ENCODE peak calls at places on chromosomes 16 and 17, in seven cellular contexts. B is thoracic aorta, C is neural progenitor cell, N is progenitor cell of endocrine pancreas, U is astrocyte of the cerebellum, V is GM12865, T is lower leg skin. M is an unnamed sample.

GRCh38 chr16:79229371-79229770 is 371.2 kb downstream of the MAF start:
- DNase-seq in B (no peak), C (no peak), N (no peak), U (no peak), V (no peak), T (no peak), M (no peak)

GRCh38 chr16:15647615-15648014 is 2.4 kb upstream of the NDE1 start:
- DNase-seq in B (no peak), C (no peak), N (no peak), U (no peak), V (no peak), T (no peak), M (no peak)

GRCh38 chr17:44044092-44044491 is 22.4 kb downstream of the LSM12 start:
- DNase-seq in B (no peak), C (no peak), N (no peak), U (no peak), V (no peak), T (no peak), M (no peak)

GRCh38 chr17:49567871-49568694 is 7.6 kb upstream of the NXPH3 start:
- DNase-seq in B (peak), C (peak), N (peak), U (peak), V (peak), T (peak), M (peak)

GRCh38 chr17:50199651-50200446 is 1.6 kb downstream of the COL1A1 start:
- DNase-seq in B (peak), C (peak), N (peak), U (peak), V (peak), T (peak), M (peak)

GRCh38 chr17:34703533-34703932 is 124.2 kb downstream of the TMEM132E start:
- DNase-seq in B (no peak), C (peak), N (peak), U (peak), V (peak), T (peak), M (no peak)

GRCh38 chr17:80104956-80105375 is 3.6 kb downstream of the GAA start:
- DNase-seq in B (no peak), C (no peak), N (no peak), U (no peak), V (no peak), T (no peak), M (no peak)

GRCh38 chr17:62892870-62893338 is 73.1 kb upstream of the TANC2 start:
- DNase-seq in B (no peak), C (no peak), N (no peak), U (no peak), V (peak), T (no peak), M (no peak)

GRCh38 chr17:50177476-50177875 is 11.7 kb downstream of the SGCA start:
- DNase-seq in B (no peak), C (no peak), N (no peak), U (no peak), V (no peak), T (no peak), M (no peak)

GRCh38 chr16:81675662-81676535 is 103.2 kb upstream of the PLCG2 start:
- DNase-seq in B (no peak), C (no peak), N (no peak), U (no peak), V (no peak), T (no peak), M (no peak)

GRCh38 chr17:74545456-74546230 is at the start of gene CD300C:
- DNase-seq in B (no peak), C (no peak), N (no peak), U (no peak), V (peak), T (no peak), M (no peak)

GRCh38 chr16:46629331-46629843 is 8.2 kb upstream of the SHCBP1 start:
- DNase-seq in B (no peak), C (peak), N (no peak), U (no peak), V (no peak), T (no peak), M (peak)
- TF ChIP-seq CTCF in B (no peak), C (peak), N (peak), U (peak), V (no peak), T (no peak), M (no peak)

GRCh38 chr17:75753193-75753513 is 11.8 kb downstream of the GALK1 start:
- DNase-seq in B (no peak), C (no peak), N (no peak), U (no peak), V (no peak), T (no peak), M (no peak)

GRCh38 chr17:75751676-75752404 is 13.2 kb downstream of the GALK1 start:
- DNase-seq in B (no peak), C (no peak), N (no peak), U (no peak), V (no peak), T (no peak), M (no peak)

GRCh38 chr17:75753514-75754377 is 11.2 kb downstream of the GALK1 start:
- DNase-seq in B (no peak), C (peak), N (peak), U (no peak), V (peak), T (no peak), M (peak)

GRCh38 chr17:75750661-75751423 is 14.2 kb downstream of the GALK1 start:
- DNase-seq in B (no peak), C (no peak), N (no peak), U (no peak), V (no peak), T (no peak), M (no peak)

GRCh38 chr17:75752405-75753192 is 12.4 kb downstream of the GALK1 start:
- DNase-seq in B (no peak), C (no peak), N (no peak), U (no peak), V (peak), T (no peak), M (peak)
- TF ChIP-seq CTCF in B (no peak), C (peak), N (no peak), U (no peak), V (peak), T (no peak), M (peak)

DNA sequence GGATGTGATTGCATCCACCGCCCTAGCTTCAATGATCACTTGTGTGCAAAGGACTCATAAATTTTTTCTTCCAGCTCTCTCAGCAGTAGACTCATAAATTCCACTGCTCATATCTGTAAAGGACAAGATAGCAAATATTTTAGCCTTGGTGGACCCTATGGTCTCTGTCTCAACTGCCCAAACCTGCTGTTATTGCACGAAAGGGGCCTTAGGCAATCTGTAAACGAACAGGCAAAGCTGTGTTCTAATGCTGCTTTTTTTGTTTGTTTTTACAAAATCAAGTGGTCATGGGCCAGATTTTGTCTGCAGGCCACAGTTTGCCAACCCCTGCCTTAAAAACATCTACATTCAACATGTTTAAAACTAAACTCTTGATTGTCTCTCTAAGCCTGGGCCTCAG is 34.1 kb downstream of the FAM20A start:
- DNase-seq in B (no peak), C (no peak), N (no peak), U (no peak), V (no peak), T (no peak), M (no peak)
- TF ChIP-seq CTCF in B (no peak), C (no peak), N (no peak), U (no peak), V (no peak), T (no peak), M (no peak)

GRCh38 chr17:75855310-75856061 is at the start of gene WBP2:
- DNase-seq in B (peak), C (peak), N (peak), U (peak), V (peak), T (peak), M (peak)
- TF ChIP-seq CTCF in B (peak), C (peak), N (peak), U (peak), V (peak), T (no peak), M (no peak)